ENCODE peak calls at places on chromosomes 2 and 18, in ten cellular contexts. C, U, B, O, W, D, J, G, Q and I are unnamed samples. For H3K27me3, the result is how much of the 10 kb centered on the place peaks cover.

GRCh38 chr2:8539743-8540551 is 141.9 kb upstream of the ID2 start:
- DNase-seq in U (peak), Q (peak), O (no peak), W (no peak), D (no peak), J (no peak), B (no peak), C (no peak), G (no peak), I (no peak)

GRCh38 chr2:68994864-68995263 is 18.1 kb upstream of the ANTXR1 start:
- DNase-seq in G (no peak), D (no peak), Q (peak), J (no peak), B (peak), W (no peak), C (no peak), U (peak), O (peak), I (peak)

GRCh38 chr2:180012523-180012922 is 5.4 kb upstream of the CWC22 start:
- DNase-seq in B (peak), C (peak), G (no peak), W (no peak), U (no peak), D (no peak), J (no peak), O (peak), Q (no peak), I (peak)

GRCh38 chr18:22983175-22983574 is 50.0 kb downstream of the RBBP8 start:
- DNase-seq in W (no peak), O (peak), U (no peak), D (no peak), G (peak), C (peak), J (no peak), B (peak), Q (no peak), I (peak)

GRCh38 chr2:20223345-20224190 is 1.4 kb downstream of the SDC1 start:
- DNase-seq in Q (peak), B (peak), W (peak), O (peak), U (peak), C (peak), J (no peak), D (peak), G (peak), I (peak)

GRCh38 chr18:811192-812122 is 585 bp downstream of the YES1 start:
- DNase-seq in J (no peak), D (peak), U (peak), O (peak), W (peak), C (peak), G (peak), B (peak), Q (peak), I (peak)

GRCh38 chr2:160783481-160783880 is 289.9 kb upstream of the RBMS1 start:
- DNase-seq in C (peak), D (no peak), W (no peak), U (no peak), G (no peak), Q (no peak), B (peak), J (no peak), O (peak), I (peak)

GRCh38 chr2:161165266-161165665 is 5.0 kb downstream of the TANK start:
- DNase-seq in U (no peak), W (no peak), O (peak), B (peak), C (peak), D (no peak), Q (no peak), J (no peak), G (no peak), I (peak)

GRCh38 chr2:102977462-102977861 is 215.6 kb downstream of the TMEM182 start:
- DNase-seq in O (no peak), B (no peak), W (no peak), C (no peak), U (no peak), G (no peak), Q (no peak), J (no peak), D (no peak), I (no peak)

GRCh38 chr2:216306868-216307267 is 65.4 kb downstream of the MARCHF4 start:
- DNase-seq in G (no peak), B (no peak), J (no peak), Q (no peak), D (no peak), C (no peak), W (no peak), U (no peak), O (no peak), I (no peak)

GRCh38 chr2:2825062-2825461 is 494.0 kb upstream of the MYT1L start:
- DNase-seq in O (no peak), B (no peak), D (no peak), Q (no peak), G (no peak), J (peak), C (no peak), U (no peak), W (no peak), I (no peak)

GRCh38 chr2:45935791-45936622 is 284.5 kb downstream of the PRKCE start:
- DNase-seq in G (peak), C (peak), J (peak), B (peak), O (peak), U (peak), D (peak), Q (peak), W (peak), I (peak)

GRCh38 chr2:15943378-15943851 is 3.1 kb downstream of the MYCN start:
- DNase-seq in U (no peak), Q (peak), D (peak), G (peak), J (no peak), W (no peak), B (no peak), C (no peak), O (no peak), I (no peak)

GRCh38 chr2:60532421-60532820 is 21.0 kb downstream of the BCL11A start:
- DNase-seq in O (no peak), B (no peak), C (peak), U (no peak), W (no peak), D (no peak), G (no peak), Q (no peak), J (no peak), I (peak)

GRCh38 chr2:20523798-20524197 is 76.9 kb downstream of the RHOB start:
- DNase-seq in G (no peak), Q (no peak), W (no peak), D (no peak), J (no peak), U (no peak), C (no peak), O (no peak), B (no peak), I (no peak)

GRCh38 chr2:52532956-52533355 is 1234.6 kb upstream of the CHAC2 start:
- DNase-seq in Q (no peak), O (peak), J (no peak), B (peak), G (no peak), U (no peak), D (no peak), W (no peak), C (peak), I (no peak)

GRCh38 chr2:232111551-232111950 is 150.0 kb downstream of the DIS3L2 start:
- DNase-seq in D (no peak), Q (no peak), B (no peak), W (no peak), J (no peak), G (no peak), C (no peak), O (no peak), U (no peak), I (no peak)

GRCh38 chr2:46387886-46388515 is 90.8 kb downstream of the EPAS1 start:
- DNase-seq in Q (no peak), G (no peak), W (no peak), J (peak), C (no peak), D (no peak), U (no peak), O (no peak), B (no peak), I (no peak)

GRCh38 chr2:169478339-169478738 is 955 bp upstream of the BBS5 start:
- DNase-seq in B (peak), D (no peak), Q (peak), O (peak), J (no peak), C (peak), U (no peak), W (no peak), G (no peak), I (peak)

GRCh38 chr2:156511112-156511511 is 74.9 kb downstream of the GPD2 start:
- DNase-seq in W (no peak), U (no peak), O (peak), J (no peak), G (no peak), B (no peak), C (no peak), Q (no peak), D (no peak), I (no peak)

GRCh38 chr2:71872466-71873051 is 275.1 kb downstream of the CYP26B1 start:
- DNase-seq in G (no peak), B (no peak), D (no peak), C (no peak), U (no peak), O (no peak), J (no peak), Q (no peak), W (no peak), I (no peak)

GRCh38 chr2:57760448-57760847 is 286.2 kb upstream of the VRK2 start:
- DNase-seq in O (no peak), B (no peak), Q (no peak), G (no peak), C (no peak), D (no peak), J (no peak), U (no peak), W (no peak), I (no peak)

GRCh38 chr18:13574761-13575160 is 151.6 kb downstream of the FAM210A start:
- DNase-seq in Q (no peak), B (no peak), U (no peak), D (no peak), O (no peak), W (no peak), J (peak), C (no peak), G (no peak), I (peak)
- H3K27me3 ChIP-seq in Q (under half), B (under half), U (under half), D (under half), O (under half), W (under half), J (under half), C (under half), G (under half), I (under half)

DNA sequence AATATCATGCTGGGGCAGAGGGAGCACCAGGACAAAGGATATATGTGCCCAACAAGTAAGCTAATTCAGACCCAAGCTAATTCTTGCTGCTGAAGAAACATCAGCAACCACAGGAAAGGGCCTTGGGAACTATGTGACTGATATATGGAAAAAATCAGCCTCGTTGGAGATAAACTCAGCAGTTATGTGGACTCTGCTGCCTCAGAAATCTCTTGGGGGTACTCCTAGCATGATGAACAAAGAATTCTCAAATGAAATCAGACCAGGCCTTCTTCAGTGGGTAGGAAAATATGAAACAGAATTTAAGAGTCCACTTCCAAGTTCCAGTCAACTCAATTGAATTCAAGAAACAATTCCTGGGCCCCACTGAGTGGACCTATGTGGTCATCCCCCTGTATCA is 367.9 kb downstream of the TNS1 start:
- DNase-seq in B (no peak), D (no peak), G (no peak), W (no peak), J (no peak), Q (no peak), O (no peak), C (no peak), U (no peak), I (no peak)
- H3K27me3 ChIP-seq in B (under half), D (under half), G (under half), W (under half), J (under half), Q (under half), O (under half), C (under half), U (under half), I (under half)

GRCh38 chr2:5698171-5698570 is 6.0 kb downstream of the SOX11 start:
- DNase-seq in C (no peak), Q (no peak), W (no peak), D (no peak), J (no peak), O (no peak), B (no peak), G (no peak), U (no peak), I (no peak)

GRCh38 chr2:5695641-5696350 is 3.6 kb downstream of the SOX11 start:
- DNase-seq in Q (no peak), W (no peak), D (no peak), B (peak), O (peak), J (no peak), G (no peak), C (peak), U (no peak), I (peak)

GRCh38 chr2:5697554-5697953 is 5.4 kb downstream of the SOX11 start:
- DNase-seq in D (no peak), J (no peak), Q (no peak), U (no peak), W (no peak), B (no peak), O (no peak), G (no peak), C (no peak), I (no peak)

GRCh38 chr2:5696351-5696740 is 4.2 kb downstream of the SOX11 start:
- DNase-seq in B (peak), G (no peak), C (peak), U (no peak), O (peak), D (no peak), Q (no peak), W (no peak), J (peak), I (peak)

GRCh38 chr2:5696741-5697521 is 4.7 kb downstream of the SOX11 start:
- DNase-seq in B (peak), O (peak), G (no peak), D (no peak), W (no peak), Q (no peak), U (no peak), J (peak), C (peak), I (peak)
- H3K27me3 ChIP-seq in B (under half), O (under half), G (under half), D (under half), W (half or more), Q (under half), U (under half), J (under half), C (under half), I (under half)

GRCh38 chr18:47244041-47244440 is 7.4 kb downstream of the SKOR2 start:
- DNase-seq in O (no peak), B (no peak), Q (no peak), C (no peak), W (no peak), D (no peak), J (no peak), G (no peak), U (no peak), I (no peak)
- H3K27me3 ChIP-seq in O (under half), B (under half), Q (under half), C (half or more), W (half or more), D (under half), J (under half), G (under half), U (under half), I (half or more)

GRCh38 chr2:218059289-218059688 is 9.8 kb upstream of the RUFY4 start:
- DNase-seq in B (no peak), U (no peak), G (no peak), W (no peak), C (no peak), O (no peak), D (no peak), J (no peak), Q (no peak), I (no peak)

GRCh38 chr2:218065239-218066006 is 3.6 kb upstream of the RUFY4 start:
- DNase-seq in U (peak), D (no peak), O (no peak), G (no peak), W (peak), B (no peak), Q (no peak), C (no peak), J (no peak), I (no peak)

GRCh38 chr2:218063541-218064295 is 5.3 kb upstream of the RUFY4 start:
- DNase-seq in W (no peak), O (no peak), J (no peak), U (no peak), G (no peak), Q (no peak), D (no peak), B (no peak), C (no peak), I (no peak)

GRCh38 chr2:218060950-218061660 is 7.9 kb upstream of the RUFY4 start:
- DNase-seq in C (no peak), J (no peak), B (no peak), G (no peak), Q (no peak), U (no peak), W (no peak), O (no peak), D (no peak), I (no peak)

GRCh38 chr2:218060122-218060521 is 8.9 kb upstream of the RUFY4 start:
- DNase-seq in C (no peak), B (no peak), Q (no peak), W (no peak), U (no peak), D (no peak), G (no peak), O (no peak), J (no peak), I (no peak)
- H3K27me3 ChIP-seq in C (under half), B (half or more), Q (under half), W (under half), U (under half), D (under half), G (under half), O (under half), J (under half), I (half or more)